ENCODE peak calls at places on chromosome 5, in eight cellular contexts. S is small intestine; Y is heart left ventricle; A is naive thymus-derived CD4-positive, alpha-beta T cell; W is Karpas-422; L is Panc1; U is cardiac muscle cell; E is right lobe of liver. C is an unnamed sample.

GRCh38 chr5:14534773-14535172 is 46.8 kb upstream of the OTULINL start:
- DNase-seq in S (peak; percentile 29), Y (no peak), A (no peak), W (no peak), L (no peak), U (no peak), E (no peak), C (no peak)

GRCh38 chr5:33524476-33524875 is 83.7 kb downstream of the TARS1 start:
- DNase-seq in S (no peak), Y (no peak), A (no peak), W (no peak), L (no peak), U (no peak), E (no peak), C (no peak)

GRCh38 chr5:62460578-62460983 is 48.0 kb downstream of the IPO11 start:
- DNase-seq in S (peak; percentile 32), Y (no peak), A (no peak), W (peak; percentile 86), L (peak; percentile 22), U (peak; percentile 63), E (no peak), C (no peak)

GRCh38 chr5:172194985-172195774 is 1.2 kb downstream of the EFCAB9 start:
- DNase-seq in S (no peak), Y (no peak), A (no peak), W (no peak), L (no peak), U (no peak), E (no peak), C (no peak)

GRCh38 chr5:30600892-30601291 is 592.6 kb upstream of the CDH6 start:
- DNase-seq in S (no peak), Y (no peak), A (no peak), W (no peak), L (no peak), U (no peak), E (no peak), C (no peak)

GRCh38 chr5:83474170-83474796 is 2.7 kb downstream of the VCAN start:
- DNase-seq in S (peak; percentile 18), Y (peak; percentile 80), A (peak; percentile 51), W (peak; percentile 43), L (no peak), U (peak; percentile 94), E (peak; percentile 56), C (peak; percentile 96)

GRCh38 chr5:178664141-178664540 is 37.3 kb upstream of the CLK4 start:
- DNase-seq in S (no peak), Y (no peak), A (no peak), W (no peak), L (no peak), U (no peak), E (no peak), C (no peak)

GRCh38 chr5:80216096-80216495 is 39.8 kb downstream of the SERINC5 start:
- DNase-seq in S (no peak), Y (no peak), A (no peak), W (no peak), L (no peak), U (peak; percentile 25), E (no peak), C (no peak)

GRCh38 chr5:32228816-32229215 is 54.7 kb upstream of the GOLPH3 start:
- DNase-seq in S (no peak), Y (no peak), A (no peak), W (no peak), L (no peak), U (no peak), E (no peak), C (no peak)

GRCh38 chr5:39412995-39413394 is 11.8 kb downstream of the DAB2 start:
- DNase-seq in S (no peak), Y (no peak), A (no peak), W (no peak), L (no peak), U (no peak), E (no peak), C (no peak)

GRCh38 chr5:14254686-14255085 is 111.5 kb downstream of the TRIO start:
- DNase-seq in S (no peak), Y (no peak), A (no peak), W (no peak), L (no peak), U (no peak), E (no peak), C (no peak)

GRCh38 chr5:172801184-172801671 is 30.2 kb upstream of the DUSP1 start:
- DNase-seq in S (no peak), Y (no peak), A (no peak), W (no peak), L (peak; percentile 70), U (no peak), E (no peak), C (no peak)

GRCh38 chr5:17426104-17426739 is 71.8 kb upstream of the TAF11L2 start:
- DNase-seq in S (no peak), Y (no peak), A (no peak), W (no peak), L (no peak), U (no peak), E (no peak), C (no peak)

GRCh38 chr5:167699434-167699833 is 592.0 kb upstream of the WWC1 start:
- DNase-seq in S (no peak), Y (no peak), A (no peak), W (no peak), L (peak; percentile 92), U (peak; percentile 74), E (no peak), C (no peak)

DNA sequence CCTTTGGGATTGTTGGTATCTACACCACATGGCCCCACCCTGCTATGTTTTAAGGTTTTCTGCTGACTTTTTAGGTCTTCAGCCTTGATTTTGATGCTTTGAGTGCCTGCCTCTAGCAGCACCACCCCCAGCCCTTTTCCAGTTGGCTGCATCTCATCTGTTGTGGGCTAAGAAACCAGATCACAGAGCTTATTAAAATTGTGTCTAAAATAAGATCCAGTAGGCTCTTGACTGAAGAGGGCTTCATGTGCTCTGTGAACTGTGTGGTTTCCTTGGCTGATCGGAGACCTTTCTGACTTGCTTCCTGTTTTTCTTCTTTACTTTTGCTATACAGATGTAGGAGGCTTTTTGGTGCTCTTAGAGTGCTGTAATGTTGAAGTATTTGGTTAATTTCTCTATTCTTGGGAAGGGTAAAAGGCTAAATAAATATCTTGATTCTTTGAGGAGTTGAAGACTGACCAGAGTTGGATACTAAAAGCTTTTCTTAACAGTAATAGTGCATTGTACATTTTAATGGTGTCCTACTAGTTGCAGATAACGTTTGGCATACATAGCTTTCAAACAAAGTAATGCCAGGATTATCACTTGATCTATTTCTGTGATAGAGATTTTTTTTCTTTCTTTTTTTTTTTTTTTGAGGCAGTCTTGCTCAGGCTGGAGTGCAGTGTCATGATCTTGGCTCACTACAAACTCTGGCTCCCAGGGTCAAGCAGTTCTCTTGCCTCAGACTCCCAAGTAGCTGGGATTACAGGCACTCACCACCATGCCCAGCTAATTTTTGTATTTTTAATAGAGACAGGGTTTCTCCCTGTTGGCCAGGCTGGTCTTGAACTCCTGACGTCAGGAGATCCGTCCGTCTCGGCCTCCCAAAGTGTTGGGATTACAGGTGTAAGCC is 4.5 kb downstream of the UBE2D2 start:
- DNase-seq in S (peak; percentile 32), Y (no peak), A (peak; percentile 37), W (peak; percentile 95), L (no peak), U (peak; percentile 56), E (no peak), C (no peak)
- H3K4me1 ChIP-seq in S (peaks cover 3% of the 10 kb centered on the region), Y (peaks cover 67% of the 10 kb centered on the region), A (peaks cover 60% of the 10 kb centered on the region), W (peaks cover 54% of the 10 kb centered on the region), L (peaks cover 20% of the 10 kb centered on the region), U (peaks cover 32% of the 10 kb centered on the region), E (no peaks in the 10 kb centered on the region), C (peaks cover 14% of the 10 kb centered on the region)

DNA sequence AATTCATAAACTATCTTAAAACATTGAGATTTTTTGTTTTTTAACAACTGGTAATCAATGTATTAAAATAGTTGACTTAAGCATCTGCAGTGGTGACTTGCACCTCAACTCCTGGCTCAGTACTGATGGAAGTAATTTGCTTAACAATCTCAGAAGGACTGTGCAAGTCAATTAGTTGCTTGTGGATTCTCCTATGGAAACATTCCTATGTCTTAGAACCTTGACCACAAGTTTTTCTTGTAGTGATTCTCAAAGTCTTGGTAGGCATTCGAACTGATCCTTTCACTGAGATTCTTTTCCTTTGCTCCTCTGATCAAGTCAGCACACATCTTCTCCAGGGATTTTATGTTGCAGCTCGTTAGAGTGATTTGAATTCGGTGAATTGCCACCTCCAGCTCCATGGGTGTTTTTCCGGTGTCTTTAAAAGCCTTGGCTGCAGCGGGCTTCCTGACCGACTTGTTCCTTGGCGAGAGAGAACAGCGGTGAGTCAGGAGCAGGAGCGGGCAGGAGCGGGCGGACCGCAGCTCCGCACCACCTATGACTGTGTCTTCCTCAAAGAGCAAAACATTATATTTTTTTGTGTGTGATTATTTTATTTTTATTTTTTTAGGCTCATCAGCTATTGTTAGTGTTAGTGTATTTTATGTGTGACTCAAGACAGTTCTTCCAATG is 21.1 kb downstream of the HMGXB3 start:
- DNase-seq in S (no peak), Y (no peak), A (no peak), W (no peak), L (no peak), U (no peak), E (no peak), C (peak; percentile 79)
- H3K4me1 ChIP-seq in S (no peaks in the 10 kb centered on the region), Y (peaks cover 51% of the 10 kb centered on the region), A (no peaks in the 10 kb centered on the region), W (no peaks in the 10 kb centered on the region), L (peaks cover 17% of the 10 kb centered on the region), U (peaks cover 38% of the 10 kb centered on the region), E (no peaks in the 10 kb centered on the region), C (no peaks in the 10 kb centered on the region)

DNA sequence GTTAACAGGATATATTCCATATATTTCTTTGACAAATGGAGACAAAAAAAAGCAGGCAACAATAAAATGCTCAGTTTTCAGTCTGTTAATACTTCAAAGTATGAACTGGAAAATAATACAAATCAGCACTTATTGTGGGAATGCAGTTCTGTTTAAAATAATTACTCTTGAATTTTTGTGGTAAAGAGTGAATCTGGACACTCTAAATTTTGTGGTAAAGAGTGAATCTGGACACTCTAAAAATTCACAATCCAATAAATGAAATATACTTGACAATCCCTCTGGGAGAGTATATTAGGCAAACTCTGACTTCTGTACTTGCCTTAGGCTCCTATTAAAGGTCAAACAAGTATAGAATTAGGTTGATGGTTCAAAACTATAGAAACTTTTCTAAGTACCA is 141.9 kb upstream of the RASA1 start:
- DNase-seq in S (no peak), Y (no peak), A (no peak), W (no peak), L (no peak), U (no peak), E (no peak), C (no peak)
- H3K4me1 ChIP-seq in S (no peaks in the 10 kb centered on the region), Y (no peaks in the 10 kb centered on the region), A (peaks cover 26% of the 10 kb centered on the region), W (no peaks in the 10 kb centered on the region), L (no peaks in the 10 kb centered on the region), U (no peaks in the 10 kb centered on the region), E (no peaks in the 10 kb centered on the region), C (no peaks in the 10 kb centered on the region)

GRCh38 chr5:114782869-114783268 is 386.8 kb downstream of the TRIM36 start:
- DNase-seq in S (no peak), Y (peak; percentile 32), A (no peak), W (peak; percentile 42), L (no peak), U (no peak), E (peak; percentile 48), C (no peak)

GRCh38 chr5:114780290-114780689 is 389.4 kb downstream of the TRIM36 start:
- DNase-seq in S (no peak), Y (no peak), A (no peak), W (no peak), L (no peak), U (no peak), E (no peak), C (no peak)

DNA sequence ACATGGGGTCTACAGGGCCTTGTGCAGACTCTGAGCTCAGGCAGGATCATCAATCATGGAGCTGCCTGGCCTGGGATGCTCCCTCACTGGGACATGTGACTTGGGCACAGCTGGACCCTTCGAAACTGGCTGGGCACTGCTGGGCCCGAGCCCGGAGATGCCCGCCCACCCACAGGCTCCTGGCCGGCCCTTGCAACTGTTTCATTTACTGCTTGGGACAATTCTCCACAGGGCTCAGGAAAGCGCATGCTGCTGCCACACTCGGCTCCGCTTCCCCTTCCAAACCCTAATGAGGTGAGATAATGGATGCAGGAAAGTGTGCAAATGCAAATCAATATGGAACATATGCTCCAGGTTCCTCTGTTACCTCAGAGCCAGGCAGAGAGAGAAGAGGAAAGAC is 387.5 kb downstream of the TRIM36 start:
- DNase-seq in S (no peak), Y (no peak), A (no peak), W (no peak), L (no peak), U (no peak), E (no peak), C (no peak)
- H3K4me1 ChIP-seq in S (no peaks in the 10 kb centered on the region), Y (no peaks in the 10 kb centered on the region), A (no peaks in the 10 kb centered on the region), W (no peaks in the 10 kb centered on the region), L (no peaks in the 10 kb centered on the region), U (no peaks in the 10 kb centered on the region), E (no peaks in the 10 kb centered on the region), C (no peaks in the 10 kb centered on the region)

C was measured in kidney.